ENCODE peak calls at places on chromosome 14, in seven cellular contexts. One of them, this sample, is unnamed.
A peak's percentile ranks its signal among the peaks of the same experiment; 100 is the strongest.

GRCh38 chr14:71532349-71532748 is 399.9 kb upstream of the RGS6 start:
- DNase-seq in GM06990: no peak
- DNase-seq in CD8-positive, alpha-beta memory T cell: no peak
- DNase-seq in mammary epithelial cell: no peak
- DNase-seq in CD8-positive, alpha-beta T cell: no peak
- DNase-seq in suprapubic skin: no peak
- DNase-seq in GM23248: peak; percentile 84
- DNase-seq in this sample: no peak

GRCh38 chr14:28307506-28307905 is 459.1 kb upstream of the FOXG1 start:
- DNase-seq in GM06990: no peak
- DNase-seq in CD8-positive, alpha-beta memory T cell: no peak
- DNase-seq in suprapubic skin: no peak
- DNase-seq in CD8-positive, alpha-beta T cell: no peak
- DNase-seq in mammary epithelial cell: no peak
- DNase-seq in GM23248: no peak
- DNase-seq in this sample: no peak

GRCh38 chr14:85313801-85314207 is 216.1 kb upstream of the FLRT2 start:
- DNase-seq in CD8-positive, alpha-beta memory T cell: no peak
- DNase-seq in mammary epithelial cell: no peak
- DNase-seq in suprapubic skin: no peak
- DNase-seq in GM23248: peak; percentile 36
- DNase-seq in GM06990: no peak
- DNase-seq in CD8-positive, alpha-beta T cell: no peak
- DNase-seq in this sample: no peak

GRCh38 chr14:82642425-82642824 is 1108.8 kb upstream of the SEL1L start:
- DNase-seq in GM23248: no peak
- DNase-seq in suprapubic skin: no peak
- DNase-seq in CD8-positive, alpha-beta T cell: no peak
- DNase-seq in CD8-positive, alpha-beta memory T cell: no peak
- DNase-seq in GM06990: no peak
- DNase-seq in mammary epithelial cell: no peak
- DNase-seq in this sample: peak; percentile 25

GRCh38 chr14:90625445-90625844 is 190.8 kb downstream of the TTC7B start:
- DNase-seq in CD8-positive, alpha-beta T cell: no peak
- DNase-seq in suprapubic skin: no peak
- DNase-seq in CD8-positive, alpha-beta memory T cell: no peak
- DNase-seq in mammary epithelial cell: no peak
- DNase-seq in GM06990: no peak
- DNase-seq in GM23248: no peak
- DNase-seq in this sample: no peak

GRCh38 chr14:52080817-52081755 is 12.2 kb upstream of the NID2 start:
- DNase-seq in GM23248: peak; percentile 96
- DNase-seq in suprapubic skin: no peak
- DNase-seq in GM06990: no peak
- DNase-seq in mammary epithelial cell: peak; percentile 82
- DNase-seq in CD8-positive, alpha-beta T cell: no peak
- DNase-seq in CD8-positive, alpha-beta memory T cell: no peak
- DNase-seq in this sample: no peak

GRCh38 chr14:26867171-26867757 is 269.4 kb upstream of the NOVA1 start:
- DNase-seq in CD8-positive, alpha-beta memory T cell: no peak
- DNase-seq in GM23248: peak; percentile 68
- DNase-seq in GM06990: no peak
- DNase-seq in suprapubic skin: no peak
- DNase-seq in CD8-positive, alpha-beta T cell: no peak
- DNase-seq in mammary epithelial cell: no peak
- DNase-seq in this sample: no peak

GRCh38 chr14:95156765-95157194 is 549 bp downstream of the DICER1 start:
- DNase-seq in CD8-positive, alpha-beta memory T cell: no peak
- DNase-seq in GM23248: peak; percentile 77
- DNase-seq in CD8-positive, alpha-beta T cell: peak; percentile 17
- DNase-seq in suprapubic skin: peak; percentile 67
- DNase-seq in GM06990: peak; percentile 58
- DNase-seq in mammary epithelial cell: peak; percentile 36
- DNase-seq in this sample: peak; percentile 59

GRCh38 chr14:69626132-69626500 is 14.7 kb downstream of the SUSD6 start:
- DNase-seq in GM23248: no peak
- DNase-seq in CD8-positive, alpha-beta memory T cell: no peak
- DNase-seq in mammary epithelial cell: no peak
- DNase-seq in GM06990: no peak
- DNase-seq in suprapubic skin: no peak
- DNase-seq in CD8-positive, alpha-beta T cell: no peak
- DNase-seq in this sample: no peak

GRCh38 chr14:69669375-69669774 is 58.0 kb downstream of the SUSD6 start:
- DNase-seq in GM06990: no peak
- DNase-seq in mammary epithelial cell: no peak
- DNase-seq in suprapubic skin: no peak
- DNase-seq in GM23248: no peak
- DNase-seq in CD8-positive, alpha-beta memory T cell: no peak
- DNase-seq in CD8-positive, alpha-beta T cell: no peak
- DNase-seq in this sample: peak; percentile 23

GRCh38 chr14:63717704-63718103 is 10.2 kb downstream of the SGPP1 start:
- DNase-seq in GM06990: no peak
- DNase-seq in GM23248: peak; percentile 61
- DNase-seq in mammary epithelial cell: peak; percentile 20
- DNase-seq in CD8-positive, alpha-beta memory T cell: no peak
- DNase-seq in suprapubic skin: no peak
- DNase-seq in CD8-positive, alpha-beta T cell: no peak
- DNase-seq in this sample: no peak

GRCh38 chr14:95189400-95190162 is 32.3 kb upstream of the DICER1 start:
- DNase-seq in GM06990: no peak
- DNase-seq in CD8-positive, alpha-beta T cell: no peak
- DNase-seq in suprapubic skin: no peak
- DNase-seq in GM23248: no peak
- DNase-seq in mammary epithelial cell: no peak
- DNase-seq in CD8-positive, alpha-beta memory T cell: no peak
- DNase-seq in this sample: no peak

GRCh38 chr14:87067597-87067996 is 925.4 kb downstream of the GALC start:
- DNase-seq in mammary epithelial cell: no peak
- DNase-seq in GM23248: no peak
- DNase-seq in CD8-positive, alpha-beta memory T cell: no peak
- DNase-seq in CD8-positive, alpha-beta T cell: no peak
- DNase-seq in suprapubic skin: no peak
- DNase-seq in GM06990: no peak
- DNase-seq in this sample: no peak

GRCh38 chr14:63677891-63678379 is 36.3 kb upstream of the WDR89 start:
- DNase-seq in CD8-positive, alpha-beta memory T cell: no peak
- DNase-seq in CD8-positive, alpha-beta T cell: no peak
- DNase-seq in suprapubic skin: no peak
- DNase-seq in mammary epithelial cell: peak; percentile 89
- DNase-seq in GM06990: no peak
- DNase-seq in GM23248: peak; percentile 63
- DNase-seq in this sample: no peak

GRCh38 chr14:21039059-21039422 is 3.1 kb upstream of the RNASE7 start:
- DNase-seq in CD8-positive, alpha-beta T cell: no peak
- DNase-seq in GM06990: no peak
- DNase-seq in GM23248: peak; percentile 35
- DNase-seq in suprapubic skin: peak; percentile 90
- DNase-seq in mammary epithelial cell: peak; percentile 33
- DNase-seq in CD8-positive, alpha-beta memory T cell: no peak
- DNase-seq in this sample: no peak

GRCh38 chr14:54366726-54367707 is 29.8 kb upstream of the CDKN3 start:
- DNase-seq in CD8-positive, alpha-beta memory T cell: no peak
- DNase-seq in suprapubic skin: no peak
- DNase-seq in mammary epithelial cell: peak; percentile 44
- DNase-seq in GM23248: peak; percentile 69
- DNase-seq in GM06990: no peak
- DNase-seq in CD8-positive, alpha-beta T cell: peak; percentile 13
- DNase-seq in this sample: peak; percentile 46

GRCh38 chr14:100569734-100570251 is 17.4 kb downstream of the BEGAIN start:
- DNase-seq in GM06990: no peak
- DNase-seq in CD8-positive, alpha-beta T cell: no peak
- DNase-seq in GM23248: no peak
- DNase-seq in mammary epithelial cell: no peak
- DNase-seq in CD8-positive, alpha-beta memory T cell: no peak
- DNase-seq in suprapubic skin: no peak
- DNase-seq in this sample: no peak

GRCh38 chr14:55077691-55078151 is 26.3 kb downstream of the MAPK1IP1L start:
- DNase-seq in GM23248: peak; percentile 36
- DNase-seq in CD8-positive, alpha-beta memory T cell: no peak
- DNase-seq in mammary epithelial cell: peak; percentile 93
- DNase-seq in suprapubic skin: no peak
- DNase-seq in CD8-positive, alpha-beta T cell: no peak
- DNase-seq in GM06990: no peak
- DNase-seq in this sample: no peak

GRCh38 chr14:38605193-38606114 is 349.6 kb upstream of the CLEC14A start:
- DNase-seq in suprapubic skin: no peak
- DNase-seq in GM06990: no peak
- DNase-seq in mammary epithelial cell: no peak
- DNase-seq in CD8-positive, alpha-beta memory T cell: no peak
- DNase-seq in GM23248: peak; percentile 23
- DNase-seq in CD8-positive, alpha-beta T cell: no peak
- DNase-seq in this sample: no peak

GRCh38 chr14:34246206-34246605 is 215.8 kb downstream of the SPTSSA start:
- DNase-seq in CD8-positive, alpha-beta T cell: no peak
- DNase-seq in suprapubic skin: no peak
- DNase-seq in GM23248: no peak
- DNase-seq in mammary epithelial cell: no peak
- DNase-seq in CD8-positive, alpha-beta memory T cell: no peak
- DNase-seq in GM06990: no peak
- DNase-seq in this sample: no peak

GRCh38 chr14:34243401-34243800 is 218.6 kb downstream of the SPTSSA start:
- DNase-seq in GM23248: no peak
- DNase-seq in GM06990: no peak
- DNase-seq in mammary epithelial cell: no peak
- DNase-seq in CD8-positive, alpha-beta T cell: no peak
- DNase-seq in CD8-positive, alpha-beta memory T cell: no peak
- DNase-seq in suprapubic skin: no peak
- DNase-seq in this sample: no peak

GRCh38 chr14:34241185-34241711 is 220.8 kb downstream of the SPTSSA start:
- DNase-seq in GM23248: no peak
- DNase-seq in CD8-positive, alpha-beta T cell: no peak
- DNase-seq in suprapubic skin: no peak
- DNase-seq in GM06990: no peak
- DNase-seq in CD8-positive, alpha-beta memory T cell: no peak
- DNase-seq in mammary epithelial cell: no peak
- DNase-seq in this sample: no peak

GRCh38 chr14:34247605-34248004 is 214.4 kb downstream of the SPTSSA start:
- DNase-seq in CD8-positive, alpha-beta T cell: no peak
- DNase-seq in CD8-positive, alpha-beta memory T cell: no peak
- DNase-seq in GM06990: no peak
- DNase-seq in mammary epithelial cell: no peak
- DNase-seq in GM23248: no peak
- DNase-seq in suprapubic skin: no peak
- DNase-seq in this sample: no peak

DNA sequence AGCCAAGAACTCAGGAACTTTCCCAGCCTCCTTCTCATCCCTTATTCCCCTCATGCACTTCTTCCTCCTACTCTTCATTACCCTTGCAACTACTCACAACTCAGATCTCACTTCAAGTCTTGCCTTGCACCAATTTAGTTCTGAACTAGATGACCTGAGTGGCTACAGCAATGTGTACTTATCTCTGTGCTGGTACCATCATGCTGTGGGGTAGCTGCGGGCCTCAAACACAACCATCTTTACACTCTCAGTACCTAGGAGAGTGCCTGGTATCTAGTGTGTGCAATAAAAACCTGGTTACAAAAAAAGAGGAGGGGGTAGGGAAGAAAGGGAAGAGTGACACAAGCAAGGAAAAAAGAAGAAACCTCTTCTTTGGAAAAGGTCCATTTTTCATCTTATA is 219.0 kb downstream of the SPTSSA start:
- DNase-seq in suprapubic skin: no peak
- DNase-seq in GM06990: no peak
- DNase-seq in CD8-positive, alpha-beta memory T cell: no peak
- DNase-seq in mammary epithelial cell: no peak
- DNase-seq in GM23248: no peak
- DNase-seq in CD8-positive, alpha-beta T cell: no peak
- DNase-seq in this sample: no peak
- H3K27me3 ChIP-seq in suprapubic skin: no peaks in the 10 kb centered on the region
- H3K27me3 ChIP-seq in GM06990: peaks cover 2% of the 10 kb centered on the region
- H3K27me3 ChIP-seq in CD8-positive, alpha-beta memory T cell: no peaks in the 10 kb centered on the region
- H3K27me3 ChIP-seq in mammary epithelial cell: no peaks in the 10 kb centered on the region
- H3K27me3 ChIP-seq in GM23248: peaks cover 38% of the 10 kb centered on the region
- H3K27me3 ChIP-seq in CD8-positive, alpha-beta T cell: no peaks in the 10 kb centered on the region
- H3K27me3 ChIP-seq in this sample: no peaks in the 10 kb centered on the region

GRCh38 chr14:36520601-36521525 is 831 bp upstream of the NKX2-1 start:
- DNase-seq in CD8-positive, alpha-beta memory T cell: no peak
- DNase-seq in mammary epithelial cell: peak; percentile 30
- DNase-seq in GM06990: no peak
- DNase-seq in suprapubic skin: no peak
- DNase-seq in CD8-positive, alpha-beta T cell: no peak
- DNase-seq in GM23248: peak; percentile 58
- DNase-seq in this sample: no peak

GRCh38 chr14:36518031-36518585 is 1.9 kb downstream of the NKX2-1 start:
- DNase-seq in GM06990: no peak
- DNase-seq in CD8-positive, alpha-beta T cell: no peak
- DNase-seq in mammary epithelial cell: no peak
- DNase-seq in GM23248: no peak
- DNase-seq in suprapubic skin: no peak
- DNase-seq in CD8-positive, alpha-beta memory T cell: no peak
- DNase-seq in this sample: no peak

GRCh38 chr14:36518586-36519430 is 1.2 kb downstream of the NKX2-1 start:
- DNase-seq in GM06990: no peak
- DNase-seq in GM23248: no peak
- DNase-seq in CD8-positive, alpha-beta memory T cell: no peak
- DNase-seq in mammary epithelial cell: no peak
- DNase-seq in CD8-positive, alpha-beta T cell: no peak
- DNase-seq in suprapubic skin: no peak
- DNase-seq in this sample: no peak

GRCh38 chr14:36521598-36522345 is 1.7 kb upstream of the NKX2-1 start:
- DNase-seq in CD8-positive, alpha-beta T cell: no peak
- DNase-seq in suprapubic skin: no peak
- DNase-seq in GM23248: no peak
- DNase-seq in GM06990: no peak
- DNase-seq in CD8-positive, alpha-beta memory T cell: no peak
- DNase-seq in mammary epithelial cell: no peak
- DNase-seq in this sample: no peak

GRCh38 chr14:36519431-36520321 is at the start of gene NKX2-1:
- DNase-seq in GM06990: no peak
- DNase-seq in mammary epithelial cell: no peak
- DNase-seq in GM23248: no peak
- DNase-seq in CD8-positive, alpha-beta T cell: no peak
- DNase-seq in suprapubic skin: no peak
- DNase-seq in CD8-positive, alpha-beta memory T cell: no peak
- DNase-seq in this sample: no peak
- H3K27me3 ChIP-seq in GM06990: no peaks in the 10 kb centered on the region
- H3K27me3 ChIP-seq in mammary epithelial cell: peaks cover 87% of the 10 kb centered on the region
- H3K27me3 ChIP-seq in GM23248: peaks cover 88% of the 10 kb centered on the region
- H3K27me3 ChIP-seq in CD8-positive, alpha-beta T cell: peaks cover 17% of the 10 kb centered on the region
- H3K27me3 ChIP-seq in suprapubic skin: peaks cover 100% of the 10 kb centered on the region
- H3K27me3 ChIP-seq in CD8-positive, alpha-beta memory T cell: peaks cover 10% of the 10 kb centered on the region
- H3K27me3 ChIP-seq in this sample: peaks cover 6% of the 10 kb centered on the region

DNA sequence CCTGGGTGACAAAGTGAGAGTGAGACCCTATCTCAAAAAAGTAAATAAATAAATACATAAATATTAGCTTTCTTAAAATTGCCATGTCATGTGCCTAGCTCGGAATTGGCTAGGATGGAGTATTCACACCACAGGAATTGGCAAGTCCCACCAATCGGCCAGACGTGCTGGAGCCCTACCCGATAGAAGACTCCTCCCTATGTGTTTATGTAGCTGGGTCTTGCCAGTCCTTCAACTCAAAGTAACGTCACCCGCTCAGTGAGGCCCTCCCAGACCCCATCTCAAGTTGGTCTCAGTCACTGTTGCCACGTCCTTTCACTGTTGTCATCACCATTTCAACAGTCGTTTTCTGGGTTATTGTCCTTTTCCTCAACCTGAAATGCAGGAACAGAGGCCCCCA is 20.2 kb downstream of the VRTN start:
- DNase-seq in GM23248: no peak
- DNase-seq in mammary epithelial cell: no peak
- DNase-seq in GM06990: no peak
- DNase-seq in suprapubic skin: peak; percentile 25
- DNase-seq in CD8-positive, alpha-beta T cell: no peak
- DNase-seq in CD8-positive, alpha-beta memory T cell: no peak
- DNase-seq in this sample: no peak
- H3K27me3 ChIP-seq in GM23248: peaks cover 12% of the 10 kb centered on the region
- H3K27me3 ChIP-seq in mammary epithelial cell: no peaks in the 10 kb centered on the region
- H3K27me3 ChIP-seq in GM06990: peaks cover 1% of the 10 kb centered on the region
- H3K27me3 ChIP-seq in suprapubic skin: peaks cover 3% of the 10 kb centered on the region
- H3K27me3 ChIP-seq in CD8-positive, alpha-beta T cell: no peaks in the 10 kb centered on the region
- H3K27me3 ChIP-seq in CD8-positive, alpha-beta memory T cell: no peaks in the 10 kb centered on the region
- H3K27me3 ChIP-seq in this sample: no peaks in the 10 kb centered on the region

GRCh38 chr14:92274055-92274454 is 48.9 kb upstream of the SLC24A4 start:
- DNase-seq in GM06990: no peak
- DNase-seq in GM23248: no peak
- DNase-seq in mammary epithelial cell: no peak
- DNase-seq in CD8-positive, alpha-beta T cell: no peak
- DNase-seq in CD8-positive, alpha-beta memory T cell: no peak
- DNase-seq in suprapubic skin: no peak
- DNase-seq in this sample: no peak
- H3K27me3 ChIP-seq in GM06990: no peaks in the 10 kb centered on the region
- H3K27me3 ChIP-seq in GM23248: peaks cover 50% of the 10 kb centered on the region
- H3K27me3 ChIP-seq in mammary epithelial cell: no peaks in the 10 kb centered on the region
- H3K27me3 ChIP-seq in CD8-positive, alpha-beta T cell: no peaks in the 10 kb centered on the region
- H3K27me3 ChIP-seq in CD8-positive, alpha-beta memory T cell: no peaks in the 10 kb centered on the region
- H3K27me3 ChIP-seq in suprapubic skin: peaks cover 20% of the 10 kb centered on the region
- H3K27me3 ChIP-seq in this sample: no peaks in the 10 kb centered on the region

This sample was measured in naive thymus-derived CD4-positive, alpha-beta T cell.